ENCODE peak calls at places on chromosomes 3 and 15, in five cellular contexts. P is HCT116, A is H1, Q is K562, J is HepG2. X is an unnamed sample. For H3K27me3, the result is how much of the 10 kb centered on the place peaks cover.

GRCh38 chr3:74426571-74426970 is 187.9 kb downstream of the CNTN3 start:
- DNase-seq in P (no peak), A (no peak), Q (no peak), J (no peak), X (no peak)

GRCh38 chr3:151200586-151200985 is 2.4 kb downstream of the GPR171 start:
- DNase-seq in P (no peak), A (no peak), Q (no peak), J (no peak), X (no peak)

GRCh38 chr3:16427309-16427965 is 86.1 kb downstream of the RFTN1 start:
- DNase-seq in P (no peak), A (no peak), Q (no peak), J (no peak), X (no peak)

GRCh38 chr15:87609474-87609873 is 647.1 kb downstream of the NTRK3 start:
- DNase-seq in P (no peak), A (no peak), Q (peak), J (no peak), X (no peak)

GRCh38 chr3:51706021-51706485 is 815 bp upstream of the GRM2 start:
- DNase-seq in P (no peak), A (no peak), Q (no peak), J (no peak), X (no peak)

GRCh38 chr15:90149609-90150340 is 47.5 kb upstream of the IDH2 start:
- DNase-seq in P (no peak), A (no peak), Q (no peak), J (no peak), X (no peak)

GRCh38 chr3:139327861-139328260 is 16.0 kb upstream of the MRPS22 start:
- DNase-seq in P (no peak), A (no peak), Q (no peak), J (no peak), X (no peak)

GRCh38 chr15:29698030-29698701 is 124.1 kb downstream of the TJP1 start:
- DNase-seq in P (peak), A (no peak), Q (no peak), J (peak), X (no peak)

GRCh38 chr3:140022061-140022781 is 87.2 kb downstream of the CLSTN2 start:
- DNase-seq in P (no peak), A (no peak), Q (no peak), J (no peak), X (no peak)

GRCh38 chr15:26873846-26874245 is 7.0 kb downstream of the GABRA5 start:
- DNase-seq in P (no peak), A (no peak), Q (no peak), J (no peak), X (no peak)

GRCh38 chr3:13480340-13481318 is 523 bp downstream of the HDAC11 start:
- DNase-seq in P (no peak), A (no peak), Q (no peak), J (no peak), X (no peak)

GRCh38 chr3:188792788-188793187 is 379.0 kb upstream of the TPRG1 start:
- DNase-seq in P (no peak), A (no peak), Q (no peak), J (peak), X (no peak)

GRCh38 chr3:134516905-134517304 is 31.0 kb downstream of the CEP63 start:
- DNase-seq in P (no peak), A (no peak), Q (no peak), J (no peak), X (no peak)

GRCh38 chr3:78041486-78041885 is 1001.6 kb downstream of the ROBO2 start:
- DNase-seq in P (no peak), A (no peak), Q (no peak), J (no peak), X (no peak)

GRCh38 chr15:63244399-63244798 is 33.0 kb upstream of the APH1B start:
- DNase-seq in P (no peak), A (no peak), Q (no peak), J (no peak), X (no peak)

GRCh38 chr3:10620833-10621082 is 115.4 kb upstream of the ATP2B2 start:
- DNase-seq in P (no peak), A (no peak), Q (no peak), J (no peak), X (no peak)

GRCh38 chr3:161559177-161559998 is 62.8 kb downstream of the OTOL1 start:
- DNase-seq in P (peak), A (peak), Q (peak), J (peak), X (no peak)

GRCh38 chr3:155605571-155605970 is 139.3 kb downstream of the PLCH1 start:
- DNase-seq in P (no peak), A (no peak), Q (no peak), J (peak), X (no peak)

GRCh38 chr15:85533949-85534543 is 153.6 kb downstream of the AKAP13 start:
- DNase-seq in P (no peak), A (no peak), Q (no peak), J (no peak), X (no peak)

GRCh38 chr3:22714758-22715157 is 488.4 kb upstream of the UBE2E2 start:
- DNase-seq in P (no peak), A (no peak), Q (no peak), J (no peak), X (no peak)

GRCh38 chr15:48682949-48683651 is 37.6 kb upstream of the FBN1 start:
- DNase-seq in P (no peak), A (no peak), Q (no peak), J (peak), X (no peak)

GRCh38 chr3:36823806-36824205 is 59.5 kb upstream of the DCLK3 start:
- DNase-seq in P (no peak), A (no peak), Q (no peak), J (no peak), X (no peak)

GRCh38 chr3:24242012-24242698 is 252.5 kb downstream of the THRB start:
- DNase-seq in P (no peak), A (no peak), Q (no peak), J (no peak), X (no peak)

GRCh38 chr3:55147856-55148720 is 220.2 kb upstream of the LRTM1 start:
- DNase-seq in P (no peak), A (no peak), Q (no peak), J (no peak), X (no peak)

GRCh38 chr3:134371542-134372324 is 2.5 kb downstream of the AMOTL2 start:
- DNase-seq in P (no peak), A (no peak), Q (no peak), J (no peak), X (no peak)

GRCh38 chr15:70429323-70429722 is 331.6 kb upstream of the TLE3 start:
- DNase-seq in P (no peak), A (no peak), Q (no peak), J (no peak), X (no peak)
- H3K27me3 ChIP-seq in P (under half), A (under half), Q (under half), J (under half), X (under half)

DNA sequence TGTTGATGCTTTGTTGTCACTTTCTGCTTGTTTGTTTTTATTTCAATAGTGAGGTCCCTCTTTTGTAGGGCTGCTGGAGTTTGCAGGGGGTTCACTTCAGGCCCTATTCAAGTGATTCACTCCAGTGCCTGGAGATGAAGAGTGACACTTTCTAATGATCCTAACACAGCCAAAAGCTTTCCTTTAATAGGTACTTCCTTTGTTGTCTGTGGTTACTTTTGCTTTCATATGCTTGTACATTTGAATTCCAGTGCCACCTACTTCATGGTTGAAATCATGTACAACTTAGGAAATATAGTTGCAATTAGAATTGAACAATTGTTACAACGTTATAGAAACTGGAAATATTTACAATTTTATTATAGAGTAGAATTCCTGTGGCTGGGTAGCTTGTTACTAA is 466.8 kb upstream of the EPHA3 start:
- DNase-seq in P (no peak), A (no peak), Q (no peak), J (no peak), X (no peak)
- TF ChIP-seq SRF in P (no peak), A (no peak), Q (no peak), J (no peak), X (no peak)

GRCh38 chr15:83538682-83539081 is 91.5 kb downstream of the SH3GL3 start:
- DNase-seq in P (no peak), A (no peak), Q (no peak), J (no peak), X (no peak)
- TF ChIP-seq MAX in P (no peak), A (no peak), Q (no peak), J (no peak), X (no peak)

DNA sequence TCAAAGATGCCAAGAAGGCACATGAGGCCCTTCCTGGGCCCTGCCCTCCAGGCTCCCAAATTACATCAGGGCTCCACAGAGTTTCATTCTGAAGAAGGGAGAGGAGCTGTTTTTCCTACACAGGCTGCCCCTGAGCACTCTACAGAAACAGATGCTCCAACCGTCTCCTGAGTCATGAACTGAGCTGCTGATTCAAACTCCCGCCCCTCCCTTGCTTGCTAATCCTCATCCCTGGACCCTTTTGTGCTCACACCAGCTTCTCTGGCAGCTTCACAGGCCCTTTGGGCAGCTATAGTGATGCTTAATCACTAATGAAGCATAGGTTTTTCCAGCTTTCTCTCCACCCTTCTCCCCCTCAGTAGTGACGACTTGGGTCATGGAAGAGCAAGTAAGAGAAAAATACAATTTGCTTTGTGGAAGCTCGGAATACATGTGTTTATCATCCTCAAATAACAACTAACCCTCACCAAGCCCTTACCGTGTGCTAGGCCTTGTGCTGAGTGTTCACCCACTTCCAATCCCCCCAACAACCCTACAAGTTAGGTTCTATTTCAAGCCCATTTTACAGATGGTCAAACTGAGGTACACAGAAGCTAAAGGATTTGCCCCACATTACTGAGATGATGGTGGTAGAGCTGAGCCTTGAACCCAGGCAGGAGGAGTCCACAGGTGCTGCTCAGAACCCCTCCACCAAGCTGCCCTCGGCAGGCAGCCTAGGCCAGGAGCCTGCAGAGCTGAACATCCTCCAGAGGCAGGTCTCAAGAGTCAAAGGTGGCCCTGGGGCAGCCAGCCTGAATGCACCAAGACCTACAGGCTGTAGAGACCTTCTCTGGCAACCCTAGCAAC is 21.9 kb downstream of the MEGF11 start:
- DNase-seq in P (no peak), A (no peak), Q (no peak), J (no peak), X (no peak)
- H3K27me3 ChIP-seq in P (under half), A (under half), Q (under half), J (under half), X (under half)

GRCh38 chr15:31306036-31306425 is 20.6 kb upstream of the KLF13 start:
- DNase-seq in P (no peak), A (no peak), Q (no peak), J (no peak), X (no peak)

GRCh38 chr15:31308185-31308639 is 18.4 kb upstream of the KLF13 start:
- DNase-seq in P (no peak), A (no peak), Q (no peak), J (no peak), X (no peak)

GRCh38 chr15:31307270-31308184 is 19.1 kb upstream of the KLF13 start:
- DNase-seq in P (no peak), A (no peak), Q (no peak), J (no peak), X (no peak)

GRCh38 chr15:31305375-31305774 is 21.3 kb upstream of the KLF13 start:
- DNase-seq in P (no peak), A (no peak), Q (no peak), J (no peak), X (no peak)

DNA sequence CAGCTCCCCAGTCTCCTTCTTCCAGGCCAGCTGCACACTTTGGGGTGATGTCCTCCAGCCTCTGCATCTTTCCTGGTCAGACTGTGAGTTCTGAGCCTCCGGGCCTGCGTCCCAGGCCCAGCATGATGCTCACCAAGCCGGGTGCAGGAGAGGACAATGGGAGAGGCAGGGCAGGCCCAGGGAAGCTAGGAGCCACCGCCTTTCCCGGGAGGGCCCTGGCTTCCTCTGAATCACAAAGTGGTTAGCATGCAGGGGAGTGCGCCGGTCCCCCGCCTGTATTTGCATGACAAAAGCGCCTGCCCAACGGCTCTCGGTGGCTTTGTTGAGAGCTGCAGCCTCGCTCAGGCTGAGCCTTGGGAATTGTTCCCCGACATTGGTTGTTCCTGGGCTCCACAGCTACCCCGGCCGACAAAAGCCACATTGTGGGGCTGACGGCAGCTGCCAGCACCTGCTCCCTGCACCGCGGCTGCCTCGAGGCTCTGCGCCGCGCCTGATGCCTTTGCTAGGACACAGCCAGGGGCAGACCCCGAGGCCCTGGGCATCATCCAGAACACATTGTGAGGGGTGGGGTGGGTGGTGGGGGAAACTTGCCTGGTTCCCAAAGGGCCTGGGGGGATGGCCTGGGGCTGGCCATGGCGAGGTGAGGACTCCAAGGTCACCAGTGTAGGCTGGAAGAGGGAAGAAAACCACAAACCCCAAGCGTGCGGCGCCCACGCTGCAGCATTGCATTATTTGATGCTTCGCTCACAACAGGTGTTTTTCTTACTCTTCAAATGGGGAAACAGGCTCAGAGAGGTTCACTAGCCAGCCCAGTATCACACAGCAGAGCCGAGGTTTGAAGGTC is 20.0 kb upstream of the KLF13 start:
- DNase-seq in P (no peak), A (peak), Q (no peak), J (no peak), X (no peak)
- TF ChIP-seq SRF in P (no peak), A (peak), Q (no peak), J (no peak), X (no peak)

GRCh38 chr3:62084558-62084957 is 288.8 kb downstream of the FEZF2 start:
- DNase-seq in P (peak), A (no peak), Q (no peak), J (no peak), X (no peak)
- TF ChIP-seq MAX in P (no peak), A (no peak), Q (no peak), J (no peak), X (no peak)

GRCh38 chr3:70069557-70069956 is 70.0 kb downstream of the SAMMSON start:
- DNase-seq in P (no peak), A (no peak), Q (no peak), J (no peak), X (no peak)
- H3K27me3 ChIP-seq in P (under half), A (under half), Q (under half), J (under half), X (under half)

X was measured in GM12878.